ENCODE peak calls at places on chromosomes 6 and 20, in six cellular contexts. P is tibial nerve, C is transverse colon, J is SK-N-SH, X is HepG2, R is upper lobe of left lung. I is an unnamed sample.

GRCh38 chr6:129889580-129889979 is 28.5 kb upstream of the TMEM244 start:
- DNase-seq in P (no peak), C (no peak), J (no peak), X (no peak), R (no peak), I (no peak)

GRCh38 chr20:54017846-54018245 is 52.5 kb downstream of the BCAS1 start:
- DNase-seq in P (no peak), C (no peak), J (no peak), X (no peak), R (no peak), I (no peak)

GRCh38 chr20:31915491-31916280 is 36.2 kb downstream of the PDRG1 start:
- DNase-seq in P (no peak), C (no peak), J (no peak), X (no peak), R (no peak), I (no peak)

GRCh38 chr6:106253194-106253593 is 72.4 kb downstream of the ATG5 start:
- DNase-seq in P (no peak), C (no peak), J (no peak), X (no peak), R (no peak), I (no peak)

GRCh38 chr6:2232445-2232844 is 13.0 kb downstream of the GMDS start:
- DNase-seq in P (no peak), C (no peak), J (no peak), X (no peak), R (no peak), I (no peak)

GRCh38 chr6:90219168-90219985 is 77.3 kb downstream of the BACH2 start:
- DNase-seq in P (peak; percentile 52), C (peak; percentile 20), J (peak; percentile 64), X (no peak), R (peak; percentile 21), I (peak; percentile 48)

GRCh38 chr6:162713926-162714759 is 13.4 kb downstream of the PRKN start:
- DNase-seq in P (no peak), C (no peak), J (peak; percentile 73), X (no peak), R (no peak), I (no peak)

GRCh38 chr6:123527406-123527805 is 109.3 kb downstream of the TRDN start:
- DNase-seq in P (no peak), C (no peak), J (no peak), X (no peak), R (no peak), I (no peak)

GRCh38 chr6:149003560-149003959 is 256.7 kb downstream of the UST start:
- DNase-seq in P (no peak), C (no peak), J (no peak), X (no peak), R (no peak), I (no peak)

GRCh38 chr6:72861059-72861458 is 239.2 kb downstream of the KCNQ5 start:
- DNase-seq in P (no peak), C (no peak), J (no peak), X (no peak), R (no peak), I (no peak)

GRCh38 chr20:62996596-62996982 is 10.2 kb downstream of the BHLHE23 start:
- DNase-seq in P (no peak), C (no peak), J (no peak), X (no peak), R (no peak), I (no peak)

GRCh38 chr20:38892091-38892981 is 33.9 kb upstream of the FAM83D start:
- DNase-seq in P (no peak), C (peak; percentile 13), J (no peak), X (no peak), R (no peak), I (no peak)

GRCh38 chr6:47413752-47414516 is 63.7 kb upstream of the CD2AP start:
- DNase-seq in P (no peak), C (no peak), J (peak; percentile 45), X (peak; percentile 64), R (peak; percentile 31), I (no peak)

GRCh38 chr6:110556317-110557115 is 80.1 kb upstream of the SLC22A16 start:
- DNase-seq in P (no peak), C (no peak), J (no peak), X (no peak), R (no peak), I (no peak)

GRCh38 chr6:72702421-72702820 is 80.6 kb downstream of the KCNQ5 start:
- DNase-seq in P (no peak), C (no peak), J (no peak), X (no peak), R (no peak), I (no peak)

GRCh38 chr20:25675161-25675560 is 21.5 kb downstream of the ZNF337 start:
- DNase-seq in P (no peak), C (no peak), J (no peak), X (no peak), R (no peak), I (no peak)

GRCh38 chr6:134138226-134138975 is 86.0 kb upstream of the SLC2A12 start:
- DNase-seq in P (no peak), C (no peak), J (no peak), X (no peak), R (no peak), I (no peak)

GRCh38 chr20:32112862-32113261 is 3.3 kb downstream of the TM9SF4 start:
- DNase-seq in P (peak; percentile 40), C (peak; percentile 71), J (no peak), X (no peak), R (peak; percentile 86), I (no peak)

GRCh38 chr6:16903470-16903869 is 142.2 kb upstream of the ATXN1 start:
- DNase-seq in P (peak; percentile 6), C (no peak), J (no peak), X (no peak), R (peak; percentile 27), I (no peak)

GRCh38 chr6:53960311-53960710 is 150.9 kb upstream of the MLIP start:
- DNase-seq in P (no peak), C (no peak), J (no peak), X (no peak), R (no peak), I (no peak)

GRCh38 chr6:42378125-42378524 is 73.6 kb downstream of the TRERF1 start:
- DNase-seq in P (no peak), C (no peak), J (no peak), X (no peak), R (no peak), I (no peak)

GRCh38 chr6:36595168-36595818 is 1.1 kb downstream of the SRSF3 start:
- DNase-seq in P (peak; percentile 71), C (no peak), J (peak; percentile 43), X (peak; percentile 52), R (peak; percentile 73), I (peak; percentile 41)

DNA sequence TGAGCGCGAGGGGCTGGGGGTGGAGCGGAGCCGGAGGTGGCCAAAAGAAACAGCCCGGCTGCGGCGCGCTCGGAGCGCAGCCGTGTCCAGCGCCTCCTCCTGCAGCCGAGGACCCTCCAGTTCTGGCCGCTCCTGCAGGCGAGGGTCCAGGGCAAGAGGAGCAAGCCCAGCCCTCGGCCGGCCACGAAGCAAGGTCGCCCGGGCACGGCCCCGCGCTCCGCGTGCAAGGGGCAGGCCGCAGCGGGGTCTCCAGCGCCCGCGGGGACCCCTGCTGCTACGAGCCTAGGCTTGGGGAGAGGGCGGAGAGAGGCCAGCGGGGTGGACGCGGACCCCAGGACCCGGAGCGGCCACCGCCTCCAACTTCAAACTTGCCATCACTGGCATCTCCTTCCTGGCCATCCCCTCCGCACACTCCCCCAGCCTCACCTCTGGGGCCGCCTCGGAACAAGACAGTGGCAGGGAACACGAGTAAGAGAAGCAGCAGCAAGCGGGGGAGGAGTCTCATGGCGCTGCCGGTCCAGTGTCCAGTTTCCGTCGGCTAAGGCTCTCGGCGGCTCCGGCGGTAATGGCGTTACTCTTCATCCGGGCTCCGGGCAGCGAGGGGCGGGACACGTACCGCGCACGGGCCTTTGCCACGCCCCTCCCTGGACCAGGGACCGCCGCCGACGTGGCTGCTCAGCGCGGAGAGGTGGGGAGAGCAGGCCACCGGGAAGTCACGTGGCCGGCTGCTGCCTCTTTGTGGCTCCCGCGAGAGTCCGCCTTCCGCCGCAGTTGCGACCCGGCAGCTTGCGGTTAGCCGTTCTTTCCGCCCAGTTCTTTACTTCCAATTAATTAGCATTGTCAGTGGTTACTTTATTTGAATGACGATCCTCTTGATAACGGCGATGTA is at the start of gene SSR1:
- DNase-seq in P (peak; percentile 93), C (peak; percentile 98), J (peak; percentile 99), X (peak; percentile 95), R (peak; percentile 99), I (peak; percentile 97)
- TF ChIP-seq EP300 in P (peak; percentile 94), C (no peak), J (no peak), X (peak; percentile 67), R (peak; percentile 91), I (peak; percentile 19)

GRCh38 chr6:79267128-79267527 is 32.6 kb upstream of the HMGN3 start:
- DNase-seq in P (no peak), C (no peak), J (no peak), X (no peak), R (no peak), I (no peak)
- TF ChIP-seq CTCF in P (no peak), C (no peak), J (no peak), X (no peak), R (no peak), I (no peak)

GRCh38 chr6:164168595-164168994 is 754.1 kb downstream of the QKI start:
- DNase-seq in P (no peak), C (no peak), J (no peak), X (no peak), R (no peak), I (no peak)

GRCh38 chr6:164166515-164166914 is 752.0 kb downstream of the QKI start:
- DNase-seq in P (no peak), C (no peak), J (no peak), X (no peak), R (no peak), I (no peak)

GRCh38 chr6:164167873-164168405 is 753.4 kb downstream of the QKI start:
- DNase-seq in P (no peak), C (no peak), J (peak; percentile 68), X (no peak), R (no peak), I (no peak)

GRCh38 chr6:164166996-164167395 is 752.5 kb downstream of the QKI start:
- DNase-seq in P (no peak), C (no peak), J (no peak), X (no peak), R (no peak), I (no peak)

GRCh38 chr6:164169355-164169754 is 754.8 kb downstream of the QKI start:
- DNase-seq in P (no peak), C (no peak), J (no peak), X (no peak), R (no peak), I (no peak)
- H3K9me3 ChIP-seq in P (no peaks in the 10 kb centered on the region), C (no peaks in the 10 kb centered on the region), J (no peaks in the 10 kb centered on the region), X (peaks cover 9% of the 10 kb centered on the region), R (no peaks in the 10 kb centered on the region), I (no peaks in the 10 kb centered on the region)

GRCh38 chr6:145380186-145380585 is 355.1 kb downstream of the EPM2A start:
- DNase-seq in P (no peak), C (no peak), J (no peak), X (no peak), R (no peak), I (no peak)
- TF ChIP-seq EP300 in P (no peak), C (no peak), J (no peak), X (no peak), R (no peak), I (no peak)

I was measured in ovary.